ENCODE peak calls at places on chromosomes 3 and 15, in ten cellular contexts. S, C, Q, N, V, M, I, U, A and X are unnamed samples.

GRCh38 chr15:90968434-90968833 is 13.8 kb downstream of the RCCD1 start:
- DNase-seq in S (no peak), C (no peak), Q (no peak), N (no peak), V (no peak), M (no peak), I (no peak), U (no peak), A (no peak), X (no peak)

GRCh38 chr15:56869573-56869972 is 48.9 kb upstream of the TCF12 start:
- DNase-seq in S (no peak), C (peak; percentile 56), Q (no peak), N (no peak), V (peak; percentile 27), M (no peak), I (no peak), U (peak; percentile 51), A (peak; percentile 44), X (no peak)

GRCh38 chr3:196726788-196727675 is 12.6 kb upstream of the PAK2 start:
- DNase-seq in S (no peak), C (no peak), Q (no peak), N (no peak), V (no peak), M (no peak), I (no peak), U (no peak), A (peak; percentile 79), X (no peak)

GRCh38 chr3:52892625-52893311 is 4.6 kb downstream of the STIMATE start:
- DNase-seq in S (no peak), C (no peak), Q (no peak), N (no peak), V (no peak), M (no peak), I (no peak), U (no peak), A (peak; percentile 77), X (peak; percentile 25)

GRCh38 chr3:184786271-184787010 is 25.5 kb upstream of the VPS8 start:
- DNase-seq in S (no peak), C (peak; percentile 89), Q (no peak), N (no peak), V (peak; percentile 25), M (peak; percentile 68), I (no peak), U (peak; percentile 73), A (peak; percentile 45), X (no peak)

GRCh38 chr3:194344012-194344411 is 7.1 kb downstream of the CPN2 start:
- DNase-seq in S (peak; percentile 61), C (peak; percentile 83), Q (peak; percentile 65), N (peak; percentile 88), V (peak; percentile 91), M (peak; percentile 87), I (peak; percentile 95), U (peak; percentile 77), A (peak; percentile 62), X (peak; percentile 67)

GRCh38 chr3:25589104-25589782 is 75.5 kb downstream of the TOP2B start:
- DNase-seq in S (no peak), C (no peak), Q (no peak), N (no peak), V (no peak), M (no peak), I (no peak), U (no peak), A (no peak), X (no peak)

GRCh38 chr15:93929375-93930094 is 301.8 kb upstream of the MCTP2 start:
- DNase-seq in S (no peak), C (peak; percentile 62), Q (no peak), N (no peak), V (no peak), M (no peak), I (no peak), U (no peak), A (no peak), X (no peak)

GRCh38 chr3:17033516-17034168 is 148.9 kb downstream of the PLCL2 start:
- DNase-seq in S (no peak), C (no peak), Q (no peak), N (no peak), V (no peak), M (no peak), I (no peak), U (no peak), A (no peak), X (no peak)

GRCh38 chr15:59250249-59250648 is 43.6 kb downstream of the LDHAL6B start:
- DNase-seq in S (no peak), C (no peak), Q (no peak), N (no peak), V (no peak), M (no peak), I (no peak), U (no peak), A (no peak), X (no peak)

GRCh38 chr3:128616516-128617269 is 33.9 kb downstream of the RPN1 start:
- DNase-seq in S (no peak), C (no peak), Q (no peak), N (no peak), V (no peak), M (peak; percentile 46), I (no peak), U (no peak), A (no peak), X (no peak)

GRCh38 chr15:89099968-89100367 is 11.7 kb downstream of the ABHD2 start:
- DNase-seq in S (no peak), C (no peak), Q (no peak), N (no peak), V (no peak), M (no peak), I (no peak), U (no peak), A (no peak), X (no peak)
- H3K36me3 ChIP-seq in S (peaks cover 4% of the 10 kb centered on the region), C (no peaks in the 10 kb centered on the region), Q (no peaks in the 10 kb centered on the region), N (no peaks in the 10 kb centered on the region), V (peaks cover 7% of the 10 kb centered on the region), M (no peaks in the 10 kb centered on the region), I (no peaks in the 10 kb centered on the region), U (peaks cover 12% of the 10 kb centered on the region), A (peaks cover 23% of the 10 kb centered on the region), X (peaks cover 7% of the 10 kb centered on the region)

DNA sequence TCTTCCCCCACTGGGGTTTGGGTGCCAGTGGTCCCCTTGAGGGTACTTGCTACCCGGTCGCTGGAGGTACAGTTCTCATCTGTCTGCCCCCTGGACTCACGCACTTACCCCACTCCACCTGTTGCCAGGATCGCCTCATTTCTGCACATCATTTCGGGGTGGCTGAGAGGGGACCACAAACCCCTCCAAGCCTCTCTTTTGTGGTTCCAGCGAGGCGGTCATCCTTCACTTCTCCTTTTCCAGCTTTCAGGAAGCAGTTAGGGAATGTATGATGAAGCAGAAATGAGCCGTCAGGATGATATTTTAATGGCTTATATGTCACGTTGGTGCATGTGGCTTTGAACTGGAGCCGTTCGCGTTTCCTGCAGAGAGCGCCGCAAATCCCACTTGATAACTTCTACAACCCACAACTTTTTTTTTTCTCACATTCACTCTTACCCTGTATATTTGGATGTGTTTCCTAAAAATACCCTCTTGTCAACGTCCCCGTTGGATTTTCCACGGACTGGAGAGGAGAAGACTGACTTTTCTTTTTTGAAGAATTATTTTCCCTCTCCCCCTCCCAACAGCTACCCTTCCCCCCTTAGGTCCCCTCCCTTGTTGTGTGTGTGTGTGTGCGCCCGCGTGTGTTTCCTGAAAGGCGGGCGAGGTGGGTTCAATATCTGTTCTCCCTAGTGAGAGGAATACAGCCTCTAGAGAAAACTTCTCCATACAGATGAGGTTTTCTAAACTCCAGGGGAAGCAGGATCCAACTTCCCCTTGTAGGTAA is at the start of gene ZIC4:
- DNase-seq in S (no peak), C (no peak), Q (no peak), N (no peak), V (no peak), M (no peak), I (no peak), U (no peak), A (no peak), X (no peak)
- H3K4me3 ChIP-seq in S (no peak within 1 kb of the TSS), C (no peak within 1 kb of the TSS), Q (peak within 1 kb of the TSS; percentile 76), N (no peak within 1 kb of the TSS), V (no peak within 1 kb of the TSS), M (no peak within 1 kb of the TSS), I (peak within 1 kb of the TSS; percentile 30), U (no peak within 1 kb of the TSS), A (no peak within 1 kb of the TSS), X (no peak within 1 kb of the TSS)

GRCh38 chr3:159895430-159895829 is 93.2 kb upstream of the IL12A start:
- DNase-seq in S (no peak), C (no peak), Q (no peak), N (no peak), V (no peak), M (no peak), I (no peak), U (no peak), A (no peak), X (no peak)
- H3K36me3 ChIP-seq in S (no peaks in the 10 kb centered on the region), C (peaks cover 9% of the 10 kb centered on the region), Q (peaks cover 17% of the 10 kb centered on the region), N (peaks cover 7% of the 10 kb centered on the region), V (peaks cover 39% of the 10 kb centered on the region), M (no peaks in the 10 kb centered on the region), I (peaks cover 23% of the 10 kb centered on the region), U (peaks cover 10% of the 10 kb centered on the region), A (no peaks in the 10 kb centered on the region), X (no peaks in the 10 kb centered on the region)

DNA sequence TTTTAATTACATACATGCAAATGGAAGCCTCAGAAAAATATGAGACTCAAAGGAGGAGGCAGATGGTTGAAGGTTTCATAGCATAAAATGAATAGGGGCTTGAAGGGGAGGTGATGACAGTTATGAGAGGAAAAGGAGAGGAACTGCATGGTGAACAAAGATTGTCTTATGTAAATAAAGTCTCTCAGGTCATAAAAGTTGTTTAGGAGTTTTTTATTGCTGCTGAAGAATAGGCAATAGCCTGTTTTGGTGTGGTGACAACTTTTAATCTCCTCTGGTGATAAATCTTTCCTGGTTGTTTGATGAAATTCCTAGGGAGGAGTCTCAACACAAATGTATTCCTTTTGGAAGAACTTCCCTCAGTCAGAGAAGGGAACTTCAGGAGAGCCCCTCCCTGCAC is 17.3 kb downstream of the SETMAR start:
- DNase-seq in S (no peak), C (no peak), Q (no peak), N (no peak), V (no peak), M (no peak), I (no peak), U (no peak), A (no peak), X (no peak)
- H3K4me3 ChIP-seq in S (no peak overlapping the region), C (no peak overlapping the region), Q (no peak overlapping the region), N (no peak overlapping the region), V (no peak overlapping the region), M (no peak overlapping the region), I (no peak overlapping the region), U (no peak overlapping the region), A (no peak overlapping the region), X (no peak overlapping the region)

DNA sequence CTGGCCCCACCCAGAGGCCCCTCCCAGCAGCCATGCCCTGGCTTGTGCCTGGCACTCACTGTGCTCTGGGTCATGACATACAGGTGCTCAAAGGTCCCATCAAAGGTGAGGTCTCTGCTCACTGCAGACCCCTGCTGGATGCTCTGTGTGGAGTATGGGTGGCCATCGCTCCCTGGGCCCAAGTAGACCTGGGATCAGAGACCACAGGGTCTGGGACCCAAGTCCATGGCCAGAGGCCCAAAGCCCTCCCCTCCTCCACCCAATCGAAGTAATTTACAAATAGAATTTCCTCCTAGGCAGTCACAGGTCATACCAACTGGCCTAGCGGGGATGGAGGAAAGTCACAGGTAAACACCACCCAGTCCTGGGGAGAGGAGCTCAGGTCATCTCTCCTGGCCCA is 7.6 kb downstream of the PLXNB1 start:
- DNase-seq in S (no peak), C (no peak), Q (no peak), N (no peak), V (no peak), M (no peak), I (no peak), U (no peak), A (no peak), X (no peak)
- H3K36me3 ChIP-seq in S (no peaks in the 10 kb centered on the region), C (peaks cover 2% of the 10 kb centered on the region), Q (peaks cover 60% of the 10 kb centered on the region), N (peaks cover 33% of the 10 kb centered on the region), V (no peaks in the 10 kb centered on the region), M (no peaks in the 10 kb centered on the region), I (peaks cover 67% of the 10 kb centered on the region), U (peaks cover 49% of the 10 kb centered on the region), A (no peaks in the 10 kb centered on the region), X (no peaks in the 10 kb centered on the region)